ENCODE peak calls at places on chromosome 22, in four cellular contexts. One of them, this sample, is unnamed.
A peak's percentile ranks its signal among the peaks of the same experiment; 100 is the strongest.

GRCh38 chr22:18156878-18157713 is 7.1 kb downstream of the USP18 start:
- DNase-seq in NB4: peak; percentile 67
- DNase-seq in body of pancreas: peak; percentile 67
- DNase-seq in stomach: peak; percentile 56
- DNase-seq in this sample: peak; percentile 87

GRCh38 chr22:33728847-33729246 is 191.4 kb downstream of the LARGE1 start:
- DNase-seq in NB4: no peak
- DNase-seq in body of pancreas: no peak
- DNase-seq in stomach: no peak
- DNase-seq in this sample: no peak

GRCh38 chr22:22754961-22755777 is 110.8 kb downstream of the GGTLC2 start:
- DNase-seq in NB4: no peak
- DNase-seq in body of pancreas: no peak
- DNase-seq in stomach: no peak
- DNase-seq in this sample: no peak

GRCh38 chr22:50170453-50171318 is at the start of gene PANX2:
- DNase-seq in NB4: no peak
- DNase-seq in body of pancreas: peak; percentile 37
- DNase-seq in stomach: no peak
- DNase-seq in this sample: no peak

GRCh38 chr22:42169055-42169469 is 38.5 kb upstream of the CYP2D6 start:
- DNase-seq in NB4: peak; percentile 78
- DNase-seq in body of pancreas: peak; percentile 79
- DNase-seq in stomach: peak; percentile 67
- DNase-seq in this sample: no peak

GRCh38 chr22:29563652-29564460 is 10.3 kb upstream of the THOC5 start:
- DNase-seq in NB4: no peak
- DNase-seq in body of pancreas: no peak
- DNase-seq in stomach: no peak
- DNase-seq in this sample: no peak

GRCh38 chr22:50197000-50197800 is 3.6 kb upstream of the SELENOO start:
- DNase-seq in NB4: no peak
- DNase-seq in body of pancreas: no peak
- DNase-seq in stomach: no peak
- DNase-seq in this sample: no peak

GRCh38 chr22:50305393-50305657 is 2.1 kb downstream of the PLXNB2 start:
- DNase-seq in NB4: no peak
- DNase-seq in body of pancreas: no peak
- DNase-seq in stomach: no peak
- DNase-seq in this sample: no peak

GRCh38 chr22:17120281-17120680 is 879 bp downstream of the TMEM121B start:
- DNase-seq in NB4: peak; percentile 70
- DNase-seq in body of pancreas: peak; percentile 77
- DNase-seq in stomach: peak; percentile 51
- DNase-seq in this sample: no peak

GRCh38 chr22:33326540-33327295 is 268.5 kb upstream of the SYN3 start:
- DNase-seq in NB4: no peak
- DNase-seq in body of pancreas: no peak
- DNase-seq in stomach: no peak
- DNase-seq in this sample: no peak

GRCh38 chr22:44758354-44758969 is 6.1 kb downstream of the ARHGAP8 start:
- DNase-seq in NB4: no peak
- DNase-seq in body of pancreas: no peak
- DNase-seq in stomach: no peak
- DNase-seq in this sample: no peak

DNA sequence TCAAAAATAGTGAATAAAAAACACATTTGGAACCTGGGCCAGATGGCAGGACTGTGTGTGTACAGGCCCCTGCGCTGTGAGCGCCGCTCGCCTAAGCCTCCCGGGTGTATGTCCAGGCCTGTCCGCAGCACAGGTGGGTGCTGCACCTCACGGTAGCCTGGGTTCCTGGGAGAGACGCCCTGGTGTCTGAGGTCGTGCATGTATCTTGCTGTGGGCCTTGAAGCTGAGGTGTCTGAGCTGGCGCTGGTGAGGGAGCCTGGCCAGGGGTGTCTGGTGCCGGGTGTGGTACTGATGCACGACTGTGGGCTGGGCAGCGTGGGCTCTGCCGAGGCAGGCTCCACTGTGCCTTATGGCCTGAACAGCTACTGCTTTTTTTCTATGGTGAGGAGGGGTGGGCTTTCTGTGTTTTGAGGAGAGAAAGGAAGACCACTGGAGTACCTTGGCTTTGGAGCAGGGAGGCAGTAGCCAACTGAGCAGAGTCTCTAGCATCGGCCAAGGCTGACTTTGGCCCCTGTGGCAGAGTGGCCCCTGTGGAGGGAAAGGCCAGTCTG is 4.2 kb upstream of the ZDHHC8 start:
- DNase-seq in NB4: no peak
- DNase-seq in body of pancreas: no peak
- DNase-seq in stomach: no peak
- DNase-seq in this sample: no peak
- TF ChIP-seq POLR2A in NB4: no peak
- TF ChIP-seq POLR2A in body of pancreas: no peak
- TF ChIP-seq POLR2A in stomach: no peak
- TF ChIP-seq POLR2A in this sample: no peak

GRCh38 chr22:46428171-46428570 is 92.7 kb downstream of the TRMU start:
- DNase-seq in NB4: no peak
- DNase-seq in body of pancreas: no peak
- DNase-seq in stomach: no peak
- DNase-seq in this sample: no peak

GRCh38 chr22:46429327-46429853 is 93.9 kb downstream of the TRMU start:
- DNase-seq in NB4: no peak
- DNase-seq in body of pancreas: no peak
- DNase-seq in stomach: peak; percentile 75
- DNase-seq in this sample: no peak

GRCh38 chr22:46430961-46431838 is 95.7 kb downstream of the TRMU start:
- DNase-seq in NB4: no peak
- DNase-seq in body of pancreas: no peak
- DNase-seq in stomach: no peak
- DNase-seq in this sample: no peak

GRCh38 chr22:46432164-46433068 is 96.9 kb downstream of the TRMU start:
- DNase-seq in NB4: no peak
- DNase-seq in body of pancreas: no peak
- DNase-seq in stomach: peak; percentile 66
- DNase-seq in this sample: no peak

DNA sequence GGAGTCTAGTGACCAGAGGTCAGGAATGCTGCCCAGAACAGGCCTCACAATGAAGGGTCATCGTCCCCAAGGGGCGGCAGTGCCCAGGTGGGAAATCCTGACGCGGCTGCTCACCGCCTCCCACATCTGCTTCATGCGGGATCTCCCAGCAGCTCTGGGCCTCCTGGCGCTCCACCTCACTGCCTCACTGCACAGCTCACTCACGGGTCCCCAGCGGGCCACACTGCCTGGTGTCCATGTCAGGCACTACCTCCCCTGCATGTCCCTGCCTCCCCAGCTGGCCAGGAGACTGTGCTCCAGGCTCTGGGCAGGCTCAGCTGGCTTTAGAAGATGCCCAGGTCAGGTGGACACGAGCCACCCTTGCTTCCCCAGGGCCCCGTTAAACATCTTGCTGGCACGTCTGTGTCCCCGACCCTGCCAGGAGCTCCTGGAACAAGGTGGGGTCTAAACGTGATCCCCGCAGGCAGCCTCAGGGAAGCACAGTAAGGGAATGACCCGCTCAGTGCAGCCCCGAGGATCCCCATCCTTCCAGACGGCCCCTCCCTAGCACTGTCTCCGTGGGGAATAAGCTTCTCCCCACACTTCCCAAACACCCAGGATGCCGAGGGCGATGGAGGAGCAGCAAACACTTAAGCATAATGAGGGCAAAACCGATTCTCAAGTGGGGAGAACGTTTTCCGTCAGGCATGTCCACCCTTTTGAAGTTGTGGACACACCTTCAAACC is 93.2 kb downstream of the TRMU start:
- DNase-seq in NB4: no peak
- DNase-seq in body of pancreas: no peak
- DNase-seq in stomach: no peak
- DNase-seq in this sample: no peak
- TF ChIP-seq POLR2A in NB4: no peak
- TF ChIP-seq POLR2A in body of pancreas: no peak
- TF ChIP-seq POLR2A in stomach: no peak
- TF ChIP-seq POLR2A in this sample: no peak

GRCh38 chr22:31719850-31720471 is 30.0 kb downstream of the PRR14L start:
- DNase-seq in NB4: no peak
- DNase-seq in body of pancreas: no peak
- DNase-seq in stomach: no peak
- DNase-seq in this sample: no peak
- TF ChIP-seq POLR2A in NB4: no peak
- TF ChIP-seq POLR2A in body of pancreas: no peak
- TF ChIP-seq POLR2A in stomach: no peak
- TF ChIP-seq POLR2A in this sample: no peak

DNA sequence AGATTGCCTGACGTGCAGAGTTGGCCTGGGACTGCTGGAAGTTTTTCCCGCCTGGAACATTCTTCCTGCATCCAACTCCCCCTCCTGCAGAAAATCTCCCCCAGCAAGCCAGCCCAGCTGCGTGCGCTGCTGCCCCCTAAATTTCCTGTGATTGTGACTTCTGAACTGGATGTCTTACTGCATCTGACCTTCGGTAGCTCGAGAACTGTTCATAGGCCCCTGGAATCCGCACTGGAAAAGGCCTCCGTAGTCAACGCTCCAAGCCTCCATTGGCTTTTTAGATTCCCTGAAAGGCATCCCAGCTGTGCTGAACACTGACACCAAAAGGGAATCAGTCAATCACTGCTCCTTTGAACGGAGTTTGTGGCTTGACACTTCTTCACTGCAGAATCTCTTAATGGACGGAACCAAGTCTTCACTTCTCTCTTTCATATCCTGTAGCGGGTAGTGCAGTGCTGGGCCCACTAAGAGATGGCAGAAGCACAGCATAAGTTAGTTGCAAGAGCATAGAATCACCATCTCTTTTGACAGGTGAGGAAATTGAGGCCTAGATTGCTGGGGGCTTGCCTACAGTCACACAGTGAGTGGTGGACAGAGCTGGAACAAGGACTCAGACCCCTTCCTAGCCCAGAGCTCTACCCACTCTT is 14.2 kb upstream of the RASD2 start:
- DNase-seq in NB4: no peak
- DNase-seq in body of pancreas: no peak
- DNase-seq in stomach: no peak
- DNase-seq in this sample: no peak
- TF ChIP-seq POLR2A in NB4: no peak
- TF ChIP-seq POLR2A in body of pancreas: no peak
- TF ChIP-seq POLR2A in stomach: no peak
- TF ChIP-seq POLR2A in this sample: no peak

DNA sequence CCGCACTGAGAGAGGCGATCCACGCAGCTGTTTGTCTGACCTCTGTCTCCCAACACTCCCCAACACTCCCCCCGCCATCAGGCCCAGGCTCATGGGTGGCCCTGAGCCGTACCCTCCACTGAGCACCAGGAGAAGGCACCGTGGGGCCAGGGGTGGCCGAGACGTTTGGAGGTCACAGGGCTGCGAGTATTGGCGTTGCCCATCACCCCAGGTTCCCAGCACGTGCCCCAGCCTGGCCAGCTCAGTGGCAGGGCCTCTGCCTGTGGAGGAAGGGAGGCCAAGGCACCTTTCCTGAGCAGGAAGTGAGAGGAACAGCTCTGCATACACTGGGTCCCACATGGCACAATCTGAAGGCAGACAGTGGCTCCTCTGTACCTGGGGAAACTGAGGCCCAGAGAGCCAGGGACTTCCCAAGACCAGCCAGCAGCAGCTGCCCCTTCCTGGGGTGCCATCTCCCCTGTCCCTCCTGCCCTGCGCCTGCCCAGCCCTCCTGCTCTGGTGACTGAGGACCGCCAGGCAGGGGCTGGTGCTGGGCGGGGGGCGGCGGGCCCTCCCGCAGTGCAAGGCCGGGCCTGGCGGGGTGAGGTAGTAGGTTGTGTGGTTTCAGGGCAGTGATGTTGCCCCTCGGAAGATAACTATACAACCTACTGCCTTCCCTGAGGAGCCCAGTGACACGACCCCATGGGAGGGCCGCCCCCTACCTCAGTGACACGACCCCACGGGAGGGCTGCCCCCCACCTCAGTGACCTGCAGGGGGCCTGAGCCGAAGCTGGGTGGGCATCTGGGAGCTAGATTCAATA is 37.0 kb upstream of the PPARA start:
- DNase-seq in NB4: no peak
- DNase-seq in body of pancreas: no peak
- DNase-seq in stomach: no peak
- DNase-seq in this sample: no peak
- TF ChIP-seq POLR2A in NB4: no peak
- TF ChIP-seq POLR2A in body of pancreas: no peak
- TF ChIP-seq POLR2A in stomach: no peak
- TF ChIP-seq POLR2A in this sample: no peak

DNA sequence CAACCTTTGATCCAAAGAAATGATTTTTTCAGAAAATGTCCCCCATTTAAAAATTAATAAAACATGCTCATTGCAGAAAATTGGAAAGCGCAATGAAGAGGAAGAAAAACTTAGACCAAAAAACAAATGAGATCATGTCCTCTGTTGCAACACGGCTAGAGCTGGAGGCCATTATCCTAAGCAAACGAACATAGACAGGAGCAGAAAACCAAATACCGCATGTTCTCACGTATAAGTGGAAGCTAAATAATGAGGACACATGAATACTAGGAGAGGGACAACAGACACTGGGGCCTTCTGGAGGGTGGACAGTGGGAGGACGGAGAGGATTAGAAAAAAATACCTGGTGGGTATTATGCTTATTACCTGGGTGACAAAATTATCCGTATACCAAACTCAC is 39.0 kb downstream of the CYTH4 start:
- DNase-seq in NB4: peak; percentile 46
- DNase-seq in body of pancreas: no peak
- DNase-seq in stomach: no peak
- DNase-seq in this sample: no peak
- TF ChIP-seq POLR2A in NB4: no peak
- TF ChIP-seq POLR2A in body of pancreas: no peak
- TF ChIP-seq POLR2A in stomach: no peak
- TF ChIP-seq POLR2A in this sample: no peak

DNA sequence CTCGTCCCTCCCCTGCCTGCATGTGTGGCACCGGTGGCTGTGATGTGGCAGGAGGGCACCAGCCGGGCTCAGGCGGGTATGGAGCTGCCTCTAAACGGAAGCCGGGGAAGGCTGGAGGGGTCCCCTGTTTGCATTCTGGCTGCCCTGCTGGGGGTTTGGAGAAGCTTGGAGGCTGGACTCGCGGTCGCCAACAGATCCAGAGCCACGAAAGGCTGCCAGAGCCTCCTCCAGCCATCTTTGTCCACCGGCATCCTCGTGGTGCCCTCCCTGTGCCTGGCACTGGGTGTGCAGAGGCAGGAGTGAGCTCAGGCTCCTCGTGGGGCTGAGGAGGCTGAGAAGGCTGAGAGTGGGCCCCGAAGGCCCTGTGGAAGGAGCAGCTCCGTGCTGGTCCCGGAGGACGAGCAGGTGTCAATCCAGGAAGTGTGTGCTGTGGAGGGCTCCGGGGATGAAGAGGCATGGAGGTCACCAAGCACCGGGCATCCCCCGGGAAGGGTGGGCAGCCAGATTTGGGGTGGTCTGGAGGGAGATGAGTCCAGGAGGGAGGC is 937 bp downstream of the KDELR3 start:
- DNase-seq in NB4: no peak
- DNase-seq in body of pancreas: no peak
- DNase-seq in stomach: no peak
- DNase-seq in this sample: no peak
- TF ChIP-seq POLR2A in NB4: no peak
- TF ChIP-seq POLR2A in body of pancreas: no peak
- TF ChIP-seq POLR2A in stomach: no peak
- TF ChIP-seq POLR2A in this sample: no peak

DNA sequence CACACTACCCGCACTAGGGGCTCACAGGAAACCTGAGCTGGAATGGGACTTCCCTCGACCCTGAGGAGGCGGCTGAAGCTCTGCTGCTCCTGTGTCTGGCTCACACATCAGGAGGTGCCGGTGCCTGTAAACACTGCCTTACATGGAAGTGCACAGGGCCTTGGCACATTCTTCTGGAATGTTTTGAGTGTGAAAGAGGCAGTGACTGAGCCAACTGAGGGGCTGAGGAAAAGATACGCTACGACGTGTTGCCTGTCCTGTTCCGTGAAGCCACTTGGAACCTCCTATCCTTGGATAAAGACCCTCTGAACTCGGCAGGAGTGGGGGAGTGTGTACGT is 10.5 kb downstream of the TXN2 start:
- DNase-seq in NB4: no peak
- DNase-seq in body of pancreas: no peak
- DNase-seq in stomach: no peak
- DNase-seq in this sample: no peak
- TF ChIP-seq POLR2A in NB4: no peak
- TF ChIP-seq POLR2A in body of pancreas: no peak
- TF ChIP-seq POLR2A in stomach: no peak
- TF ChIP-seq POLR2A in this sample: no peak

This sample was measured in H54.